ENCODE peak calls at places on chromosome 12, in six cellular contexts. I, U, C, J, N and T are unnamed samples. For H4K20me1, the result is how much of the 10 kb centered on the place peaks cover.

GRCh38 chr12:2183556-2184541 is 131.1 kb downstream of the CACNA1C start:
- DNase-seq in I (peak), U (peak), C (no peak), J (no peak), N (no peak), T (peak)

GRCh38 chr12:119236372-119236771 is 57.6 kb downstream of the HSPB8 start:
- DNase-seq in I (no peak), U (no peak), C (no peak), J (no peak), N (no peak), T (no peak)

GRCh38 chr12:116773276-116773731 is 35.2 kb downstream of the RNFT2 start:
- DNase-seq in I (no peak), U (peak), C (peak), J (peak), N (peak), T (peak)

GRCh38 chr12:108483213-108483920 is 31.7 kb upstream of the FICD start:
- DNase-seq in I (no peak), U (peak), C (no peak), J (no peak), N (no peak), T (no peak)

GRCh38 chr12:125454786-125455450 is 389.7 kb downstream of the AACS start:
- DNase-seq in I (no peak), U (no peak), C (no peak), J (no peak), N (no peak), T (no peak)

GRCh38 chr12:76586764-76587395 is 27.3 kb upstream of the OSBPL8 start:
- DNase-seq in I (peak), U (peak), C (peak), J (peak), N (peak), T (peak)

GRCh38 chr12:15982471-15982870 is 71.3 kb downstream of the DERA start:
- DNase-seq in I (peak), U (peak), C (peak), J (peak), N (no peak), T (peak)

GRCh38 chr12:88145567-88146347 is 3.6 kb downstream of the TMTC3 start:
- DNase-seq in I (no peak), U (peak), C (no peak), J (no peak), N (no peak), T (no peak)

GRCh38 chr12:122031342-122032216 is 9.9 kb downstream of the BCL7A start:
- DNase-seq in I (no peak), U (no peak), C (peak), J (peak), N (no peak), T (peak)

GRCh38 chr12:75848533-75848932 is 183.0 kb downstream of the PHLDA1 start:
- DNase-seq in I (no peak), U (no peak), C (no peak), J (peak), N (no peak), T (no peak)

GRCh38 chr12:10331642-10332239 is 24.1 kb downstream of the KLRD1 start:
- DNase-seq in I (peak), U (peak), C (peak), J (peak), N (peak), T (peak)

GRCh38 chr12:105064564-105065222 is 19.6 kb downstream of the ALDH1L2 start:
- DNase-seq in I (no peak), U (no peak), C (no peak), J (no peak), N (no peak), T (no peak)

GRCh38 chr12:9032202-9032964 is 43.0 kb downstream of the KLRG1 start:
- DNase-seq in I (no peak), U (no peak), C (no peak), J (no peak), N (no peak), T (no peak)

GRCh38 chr12:111417784-111418593 is 12.3 kb downstream of the SH2B3 start:
- DNase-seq in I (no peak), U (no peak), C (no peak), J (no peak), N (no peak), T (no peak)
- H4K20me1 ChIP-seq in I (under half), U (under half), C (under half), J (under half), N (under half), T (under half)

GRCh38 chr12:106839343-106839742 is 64.9 kb downstream of the RIC8B start:
- DNase-seq in I (no peak), U (no peak), C (no peak), J (no peak), N (no peak), T (no peak)

GRCh38 chr12:106837782-106838181 is 63.3 kb downstream of the RIC8B start:
- DNase-seq in I (no peak), U (no peak), C (no peak), J (no peak), N (no peak), T (no peak)

GRCh38 chr12:106840217-106840616 is 65.7 kb downstream of the RIC8B start:
- DNase-seq in I (peak), U (no peak), C (peak), J (peak), N (no peak), T (no peak)

GRCh38 chr12:106845910-106846309 is 71.4 kb downstream of the RIC8B start:
- DNase-seq in I (no peak), U (peak), C (peak), J (no peak), N (no peak), T (no peak)

GRCh38 chr12:106841471-106842302 is 67.2 kb downstream of the RIC8B start:
- DNase-seq in I (peak), U (peak), C (peak), J (peak), N (peak), T (peak)
- H3K4me2 ChIP-seq in I (peak), U (no peak), C (no peak), J (peak), N (peak), T (no peak)

GRCh38 chr12:93798279-93798678 is 121.1 kb downstream of the CRADD start:
- DNase-seq in I (no peak), U (no peak), C (no peak), J (no peak), N (no peak), T (no peak)

GRCh38 chr12:93802293-93802692 is 125.1 kb downstream of the CRADD start:
- DNase-seq in I (no peak), U (no peak), C (no peak), J (no peak), N (no peak), T (no peak)

GRCh38 chr12:93795352-93795751 is 118.2 kb downstream of the CRADD start:
- DNase-seq in I (no peak), U (no peak), C (no peak), J (no peak), N (no peak), T (no peak)

GRCh38 chr12:93796719-93797118 is 119.5 kb downstream of the CRADD start:
- DNase-seq in I (no peak), U (no peak), C (no peak), J (no peak), N (no peak), T (no peak)

DNA sequence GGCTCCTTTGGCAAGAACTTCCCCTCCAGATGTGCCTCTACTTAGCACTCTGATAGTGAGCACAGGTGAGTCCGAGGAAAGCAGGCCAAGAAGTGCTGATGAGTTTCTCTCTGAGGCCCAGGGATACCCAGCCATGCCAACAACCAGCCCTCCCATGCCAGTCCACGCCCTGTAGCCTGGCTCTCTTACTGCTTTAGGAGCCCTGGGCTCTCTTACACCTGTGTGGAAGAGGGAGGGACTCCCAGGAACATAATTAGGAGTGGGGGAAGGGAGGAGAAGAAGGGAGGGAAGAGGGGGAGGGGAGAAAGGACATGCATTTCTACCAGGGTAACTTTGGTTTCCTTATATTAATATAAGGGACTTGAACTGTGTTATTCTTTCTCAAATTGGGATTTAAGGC is 121.6 kb downstream of the CRADD start:
- DNase-seq in I (no peak), U (no peak), C (no peak), J (no peak), N (no peak), T (no peak)
- H3K27ac ChIP-seq in I (no peak), U (no peak), C (no peak), J (no peak), N (no peak), T (no peak)

GRCh38 chr12:54055522-54055921 is 1.9 kb downstream of the HOXC4 start:
- DNase-seq in I (no peak), U (no peak), C (no peak), J (no peak), N (no peak), T (no peak)

GRCh38 chr12:54054442-54055332 is 1.1 kb downstream of the HOXC4 start:
- DNase-seq in I (no peak), U (no peak), C (no peak), J (no peak), N (no peak), T (peak)

GRCh38 chr12:54053625-54054441 is at the start of gene HOXC4:
- DNase-seq in I (peak), U (no peak), C (no peak), J (peak), N (no peak), T (peak)

GRCh38 chr12:54058189-54058917 is 4.7 kb downstream of the HOXC4 start:
- DNase-seq in I (no peak), U (no peak), C (no peak), J (no peak), N (no peak), T (no peak)

GRCh38 chr12:54056110-54056509 is 2.5 kb downstream of the HOXC4 start:
- DNase-seq in I (no peak), U (no peak), C (no peak), J (no peak), N (no peak), T (no peak)
- H4K20me1 ChIP-seq in I (under half), U (under half), C (under half), J (under half), N (under half), T (under half)

GRCh38 chr12:4957781-4958180 is 48.1 kb downstream of the KCNA1 start:
- DNase-seq in I (no peak), U (no peak), C (no peak), J (no peak), N (no peak), T (no peak)

GRCh38 chr12:4954632-4955354 is 45.1 kb downstream of the KCNA1 start:
- DNase-seq in I (no peak), U (no peak), C (no peak), J (no peak), N (no peak), T (no peak)

GRCh38 chr12:4956054-4956453 is 46.3 kb downstream of the KCNA1 start:
- DNase-seq in I (peak), U (no peak), C (no peak), J (no peak), N (no peak), T (no peak)

GRCh38 chr12:4958697-4959375 is 49.1 kb downstream of the KCNA1 start:
- DNase-seq in I (peak), U (no peak), C (no peak), J (no peak), N (no peak), T (no peak)

GRCh38 chr12:4956968-4957367 is 47.3 kb downstream of the KCNA1 start:
- DNase-seq in I (no peak), U (no peak), C (no peak), J (no peak), N (no peak), T (no peak)
- H3K4me2 ChIP-seq in I (no peak), U (no peak), C (no peak), J (no peak), N (no peak), T (no peak)

DNA sequence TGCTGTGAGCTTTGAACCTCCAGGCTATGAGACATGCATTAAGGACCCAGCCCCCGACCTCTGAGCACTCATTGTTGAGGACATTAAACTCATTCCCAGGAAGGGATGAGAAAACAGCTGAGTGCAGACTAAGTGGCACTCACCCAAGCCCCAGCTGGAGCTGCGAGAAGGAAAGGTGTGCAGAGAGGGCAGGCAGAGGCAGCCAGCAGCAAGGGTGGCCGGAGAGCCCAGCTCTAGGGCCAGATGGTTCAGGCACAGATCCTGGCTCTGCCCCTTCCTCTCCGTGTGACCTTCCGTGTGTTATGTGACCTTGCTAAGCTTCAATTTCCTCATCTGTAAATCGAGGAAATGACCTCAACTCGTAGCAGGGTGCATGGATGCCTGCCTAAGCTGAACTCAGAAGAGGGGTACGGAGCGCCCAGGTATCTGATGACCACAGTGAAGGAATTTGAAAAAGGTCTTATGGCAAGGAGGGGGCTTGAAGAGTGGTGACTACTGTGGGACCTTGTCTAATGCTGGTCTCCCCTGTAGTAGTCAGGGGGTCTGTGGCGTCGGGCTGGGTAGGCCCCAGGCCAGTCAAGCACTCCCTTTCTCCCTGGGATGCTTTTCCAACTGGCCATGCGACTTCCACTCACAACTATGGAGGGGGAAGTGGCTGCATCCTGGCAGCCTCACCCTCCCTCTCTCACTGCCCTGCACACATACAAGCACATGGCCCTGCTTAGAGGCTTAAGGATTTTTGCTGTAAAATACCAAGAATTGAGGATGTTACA is 3.9 kb downstream of the TSPAN11 start:
- DNase-seq in I (no peak), U (no peak), C (no peak), J (peak), N (no peak), T (no peak)
- H3K27ac ChIP-seq in I (no peak), U (no peak), C (no peak), J (peak), N (no peak), T (no peak)